ENCODE peak calls at places on chromosomes 13 and 19, in eight cellular contexts. C is ovary, W is neuronal stem cell, Q is tibial nerve, G is breast epithelium, L is osteoblast, F is endodermal cell, Y is uterus. R is an unnamed sample. For H3K27me3, the result is how much of the 10 kb centered on the place peaks cover.

GRCh38 chr19:51726049-51726448 is 2.3 kb upstream of the HAS1 start:
- DNase-seq in L (peak), Q (no peak), C (peak), G (peak), Y (no peak), F (peak), W (no peak), R (no peak)

GRCh38 chr13:44629465-44630183 is 53.5 kb upstream of the TSC22D1 start:
- DNase-seq in C (no peak), F (no peak), Y (no peak), Q (no peak), W (no peak), G (no peak), L (peak), R (no peak)

GRCh38 chr13:54836273-54836672 is 1807.7 kb downstream of the OLFM4 start:
- DNase-seq in C (no peak), W (no peak), Y (no peak), F (no peak), L (no peak), G (no peak), Q (no peak), R (no peak)

GRCh38 chr19:53696951-53697350 is 65.2 kb downstream of the DPRX start:
- DNase-seq in Y (no peak), L (no peak), W (peak), G (no peak), F (peak), Q (no peak), C (no peak), R (no peak)

GRCh38 chr13:30159446-30159839 is 147.9 kb downstream of the KATNAL1 start:
- DNase-seq in G (no peak), Q (no peak), Y (no peak), W (no peak), C (no peak), F (peak), L (peak), R (no peak)

GRCh38 chr19:44737238-44738160 is 11.0 kb upstream of the BCL3 start:
- DNase-seq in W (no peak), Q (no peak), L (peak), C (peak), F (no peak), Y (no peak), G (no peak), R (no peak)

GRCh38 chr19:33427801-33428626 is 54.5 kb downstream of the CEBPG start:
- DNase-seq in Y (no peak), W (no peak), Q (no peak), C (peak), G (no peak), L (peak), F (no peak), R (no peak)

GRCh38 chr13:113631341-113632095 is 26.5 kb downstream of the ATP4B start:
- DNase-seq in Q (no peak), L (no peak), C (no peak), F (no peak), Y (no peak), G (no peak), W (no peak), R (peak)

GRCh38 chr13:105847532-105848295 is 687.7 kb downstream of the EFNB2 start:
- DNase-seq in W (no peak), G (no peak), Q (no peak), Y (no peak), L (peak), F (no peak), C (no peak), R (no peak)

GRCh38 chr13:86960876-86961275 is 710.3 kb upstream of the SLITRK5 start:
- DNase-seq in Y (no peak), C (no peak), W (no peak), Q (no peak), F (no peak), L (no peak), G (no peak), R (no peak)

GRCh38 chr13:46403851-46404731 is 17.0 kb upstream of the RUBCNL start:
- DNase-seq in C (no peak), L (no peak), G (no peak), Y (no peak), W (no peak), Q (no peak), F (no peak), R (no peak)

GRCh38 chr19:611506-611869 is 21.8 kb downstream of the HCN2 start:
- DNase-seq in W (no peak), C (no peak), Y (no peak), G (no peak), L (peak), Q (no peak), F (no peak), R (no peak)

GRCh38 chr13:95784161-95784880 is 107.4 kb downstream of the DNAJC3 start:
- DNase-seq in Q (no peak), W (no peak), Y (no peak), L (peak), C (no peak), G (no peak), F (no peak), R (no peak)

GRCh38 chr13:95145587-95145986 is 155.7 kb downstream of the ABCC4 start:
- DNase-seq in L (no peak), F (no peak), C (no peak), Q (no peak), W (no peak), Y (no peak), G (no peak), R (no peak)

GRCh38 chr13:93721483-93721882 is 494.9 kb downstream of the GPC6 start:
- DNase-seq in Q (no peak), L (no peak), G (no peak), C (no peak), W (no peak), F (no peak), Y (no peak), R (no peak)

GRCh38 chr13:25958983-25959382 is 92.8 kb downstream of the SHISA2 start:
- DNase-seq in G (no peak), F (no peak), C (no peak), W (no peak), Q (no peak), Y (no peak), L (no peak), R (no peak)

GRCh38 chr13:30362869-30363268 is 55.5 kb upstream of the KATNAL1 start:
- DNase-seq in L (no peak), C (no peak), Y (no peak), G (no peak), W (no peak), Q (peak), F (no peak), R (no peak)

GRCh38 chr13:98507060-98507797 is 69.7 kb downstream of the STK24 start:
- DNase-seq in W (no peak), C (peak), G (peak), F (peak), L (no peak), Q (peak), Y (peak), R (peak)

GRCh38 chr13:108102771-108103170 is 112.6 kb downstream of the LIG4 start:
- DNase-seq in F (no peak), Y (no peak), W (no peak), L (no peak), C (no peak), Q (no peak), G (no peak), R (no peak)

GRCh38 chr19:5440299-5440698 is 14.9 kb upstream of the ZNRF4 start:
- DNase-seq in L (no peak), Y (no peak), F (no peak), Q (no peak), G (no peak), C (no peak), W (no peak), R (no peak)

GRCh38 chr13:26011996-26012688 is 39.7 kb downstream of the SHISA2 start:
- DNase-seq in Y (no peak), W (no peak), C (no peak), F (no peak), L (no peak), Q (no peak), G (no peak), R (no peak)

GRCh38 chr13:93169980-93170379 is 56.6 kb upstream of the GPC6 start:
- DNase-seq in W (no peak), L (peak), Q (no peak), C (no peak), Y (no peak), F (no peak), G (no peak), R (no peak)

GRCh38 chr13:29454931-29455481 is 140.5 kb downstream of the SLC7A1 start:
- DNase-seq in F (peak), G (peak), W (no peak), Q (no peak), Y (no peak), L (no peak), C (no peak), R (no peak)

GRCh38 chr13:27920677-27921420 is 1.0 kb downstream of the PDX1 start:
- DNase-seq in L (peak), C (no peak), W (peak), Q (no peak), F (peak), Y (no peak), G (no peak), R (peak)
- H3K27me3 ChIP-seq in L (half or more), C (under half), W (half or more), Q (under half), F (half or more), Y (half or more), G (half or more), R (under half)

DNA sequence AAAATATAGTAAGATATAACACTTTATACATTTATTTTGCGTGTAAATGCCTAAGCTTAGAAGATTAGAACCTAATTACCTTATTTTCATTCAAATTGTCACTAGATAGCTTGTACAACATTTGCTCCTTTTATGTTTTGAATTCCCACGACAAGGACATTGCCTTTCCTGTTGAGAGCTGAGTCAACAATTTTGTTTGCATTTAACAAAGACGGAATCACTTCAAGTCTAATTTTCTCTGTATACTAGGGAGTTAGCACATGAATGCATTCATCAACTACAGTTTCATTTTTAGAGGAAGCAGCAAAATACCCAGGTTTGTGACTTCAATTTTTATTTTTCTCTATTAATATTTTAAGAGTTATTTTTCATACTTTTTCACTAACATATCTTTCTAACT is 48.7 kb upstream of the PCCA start:
- DNase-seq in W (no peak), Y (no peak), C (no peak), F (no peak), G (no peak), Q (no peak), L (no peak), R (no peak)
- H3K4me3 ChIP-seq in W (no peak), Y (no peak), C (no peak), F (no peak), G (no peak), Q (no peak), L (no peak), R (no peak)

GRCh38 chr19:47445937-47446402 is 25.7 kb downstream of the SLC8A2 start:
- DNase-seq in C (no peak), L (peak), W (no peak), Q (no peak), G (no peak), F (peak), Y (peak), R (peak)

GRCh38 chr19:47447470-47448359 is 24.0 kb downstream of the SLC8A2 start:
- DNase-seq in G (peak), C (no peak), Y (peak), W (peak), F (peak), Q (no peak), L (peak), R (no peak)

GRCh38 chr19:47445527-47445926 is 26.2 kb downstream of the SLC8A2 start:
- DNase-seq in C (no peak), G (no peak), F (no peak), W (no peak), Y (no peak), L (no peak), Q (no peak), R (no peak)

GRCh38 chr19:47448360-47448727 is 23.3 kb downstream of the SLC8A2 start:
- DNase-seq in W (no peak), L (no peak), Q (no peak), G (no peak), C (no peak), F (no peak), Y (no peak), R (no peak)

DNA sequence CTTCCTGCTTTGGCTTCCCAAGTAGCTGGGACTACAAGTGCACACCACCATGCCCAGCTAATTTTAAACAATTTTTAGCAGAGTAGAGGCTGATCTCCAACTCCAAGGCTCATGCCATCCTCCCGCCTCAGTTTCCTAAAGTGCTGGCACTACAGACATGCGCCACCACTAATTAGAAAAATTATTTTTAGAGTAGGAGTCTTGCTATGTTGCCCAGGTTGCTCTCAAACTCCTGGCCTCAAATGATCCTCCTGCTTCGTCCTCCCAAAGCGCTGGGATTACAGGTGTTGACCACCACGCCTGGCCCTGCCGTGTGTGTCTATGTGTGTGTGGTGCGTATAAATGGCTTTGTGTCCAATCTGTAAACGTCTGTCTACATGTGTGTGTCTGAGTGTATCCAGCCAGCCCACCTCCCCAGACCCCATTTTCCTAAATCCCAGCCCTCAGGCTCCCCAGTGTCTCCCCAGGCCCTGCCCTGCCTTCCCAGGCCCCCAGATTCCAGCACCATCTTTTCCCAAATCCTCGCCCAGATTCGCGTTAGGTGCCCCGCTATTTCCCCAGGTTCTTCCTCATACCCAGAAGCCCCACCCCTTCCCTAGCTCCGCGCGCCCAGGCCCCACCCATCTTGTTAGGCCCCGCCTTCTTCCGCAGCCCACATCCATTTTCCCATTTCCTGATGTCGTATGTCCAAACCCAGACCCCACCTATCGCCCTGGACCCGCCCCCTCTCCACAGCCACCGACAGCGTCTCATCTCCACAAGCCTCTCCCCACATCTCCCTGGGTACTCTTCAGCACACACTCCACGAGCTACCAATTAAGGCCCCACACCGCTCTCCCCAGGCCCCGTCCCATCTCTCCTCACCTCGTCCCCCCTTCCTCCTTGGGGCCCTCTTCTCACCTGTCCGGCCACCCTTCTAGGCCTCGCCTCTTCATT is 24.9 kb downstream of the SLC8A2 start:
- DNase-seq in Y (peak), W (no peak), F (peak), C (no peak), L (no peak), Q (no peak), G (no peak), R (no peak)
- H3K27me3 ChIP-seq in Y (under half), W (under half), F (half or more), C (under half), L (half or more), Q (under half), G (half or more), R (under half)

GRCh38 chr19:18504886-18505610 is 16.8 kb downstream of the ELL start:
- DNase-seq in L (no peak), Q (no peak), Y (no peak), W (no peak), G (no peak), C (no peak), F (no peak), R (no peak)
- H3K4me3 ChIP-seq in L (no peak), Q (no peak), Y (no peak), W (no peak), G (no peak), C (no peak), F (no peak), R (no peak)

GRCh38 chr13:27926644-27927434 is 7.0 kb downstream of the PDX1 start:
- DNase-seq in Y (no peak), Q (no peak), C (no peak), L (peak), G (no peak), F (peak), W (peak), R (no peak)
- H3K27me3 ChIP-seq in Y (half or more), Q (under half), C (under half), L (half or more), G (half or more), F (half or more), W (half or more), R (under half)

GRCh38 chr13:75385708-75386083 is 96.3 kb downstream of the TBC1D4 start:
- DNase-seq in C (no peak), Q (no peak), L (no peak), W (no peak), F (no peak), Y (no peak), G (no peak), R (no peak)

GRCh38 chr13:75391432-75392100 is 90.4 kb downstream of the TBC1D4 start:
- DNase-seq in Q (no peak), W (no peak), F (no peak), G (no peak), C (no peak), L (no peak), Y (no peak), R (no peak)

GRCh38 chr13:75395056-75395455 is 86.9 kb downstream of the TBC1D4 start:
- DNase-seq in G (no peak), L (no peak), C (no peak), W (no peak), F (no peak), Q (no peak), Y (no peak), R (no peak)

GRCh38 chr13:75393839-75394238 is 88.1 kb downstream of the TBC1D4 start:
- DNase-seq in W (no peak), Y (no peak), F (no peak), G (no peak), L (peak), Q (no peak), C (no peak), R (no peak)

DNA sequence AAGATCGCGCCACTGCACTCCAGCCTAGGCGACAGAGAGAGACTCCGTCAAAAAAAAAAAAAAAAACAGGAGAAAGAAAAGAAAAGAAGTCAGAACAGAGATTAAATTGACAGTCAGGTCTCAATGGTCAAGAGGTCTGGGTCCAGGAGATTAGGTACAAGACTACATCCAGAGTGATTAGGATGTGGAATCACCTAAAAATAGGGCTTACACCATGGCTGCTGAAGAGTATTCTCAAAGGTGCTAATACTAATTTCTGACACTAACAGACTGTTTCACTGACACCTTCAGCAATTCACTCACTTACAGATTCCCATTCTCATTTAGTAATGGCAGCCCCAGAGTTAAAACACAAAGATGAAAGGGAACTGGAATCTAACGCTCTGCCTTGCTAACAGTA is 91.7 kb downstream of the TBC1D4 start:
- DNase-seq in L (no peak), Y (no peak), W (no peak), C (no peak), Q (no peak), F (no peak), G (no peak), R (no peak)
- H3K4me3 ChIP-seq in L (no peak), Y (no peak), W (no peak), C (no peak), Q (no peak), F (no peak), G (no peak), R (no peak)

GRCh38 chr13:111492958-111493357 is 172.5 kb downstream of the TEX29 start:
- DNase-seq in F (no peak), C (no peak), G (no peak), Q (no peak), L (peak), W (no peak), Y (no peak), R (no peak)
- H3K27me3 ChIP-seq in F (under half), C (under half), G (under half), Q (under half), L (under half), W (under half), Y (under half), R (under half)

GRCh38 chr19:7788933-7789323 is 25.9 kb downstream of the CLEC4M start:
- DNase-seq in Q (no peak), Y (no peak), F (no peak), C (no peak), W (no peak), L (no peak), G (no peak), R (no peak)

GRCh38 chr19:7787141-7787540 is 24.1 kb downstream of the CLEC4M start:
- DNase-seq in Y (no peak), C (no peak), G (no peak), F (peak), W (no peak), L (no peak), Q (peak), R (peak)

GRCh38 chr19:7789447-7789846 is 26.4 kb downstream of the CLEC4M start:
- DNase-seq in Y (no peak), Q (no peak), F (peak), G (no peak), W (no peak), L (no peak), C (no peak), R (no peak)

GRCh38 chr19:7787602-7788177 is 24.6 kb downstream of the CLEC4M start:
- DNase-seq in Y (no peak), F (no peak), L (no peak), W (no peak), G (no peak), C (no peak), Q (no peak), R (no peak)

DNA sequence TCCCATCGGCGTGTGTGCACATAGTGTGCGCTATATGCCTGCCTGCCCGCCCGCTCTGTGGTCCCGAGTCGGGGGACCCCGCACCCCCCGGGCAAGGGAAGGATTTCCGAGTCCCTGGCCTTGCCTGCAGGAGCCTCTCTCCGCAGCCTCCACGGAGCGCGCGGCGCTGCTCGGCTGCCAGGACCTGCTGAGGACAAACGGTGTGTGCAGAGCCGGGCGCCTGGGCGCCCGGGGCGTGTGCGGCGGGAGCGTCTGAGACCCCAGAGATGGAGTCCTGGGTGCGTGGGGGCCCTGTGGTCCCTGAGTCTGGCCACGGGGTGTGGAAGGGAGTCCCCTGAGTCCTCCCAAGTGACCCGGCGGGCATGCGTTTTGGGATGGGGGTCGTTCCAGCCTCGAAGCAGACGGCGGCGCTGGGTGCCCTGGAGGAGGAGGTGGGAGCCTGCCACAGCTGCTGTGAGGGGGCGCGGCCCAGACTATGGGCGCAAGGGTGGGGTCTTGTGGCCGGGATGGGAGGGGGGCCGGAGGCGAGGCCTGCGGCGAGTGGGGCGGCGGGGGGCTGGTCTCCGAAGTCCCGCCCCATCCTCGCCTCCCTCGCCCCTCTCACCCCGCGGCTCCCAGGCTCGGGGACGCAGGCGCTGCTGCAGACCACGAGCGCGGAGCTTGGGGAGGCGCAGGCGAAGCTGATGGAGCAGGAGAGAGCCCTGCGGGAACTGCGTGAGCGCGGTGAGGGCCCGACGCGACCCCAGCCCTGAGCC is 25.3 kb downstream of the CLEC4M start:
- DNase-seq in L (no peak), G (no peak), C (no peak), Y (no peak), F (peak), Q (no peak), W (no peak), R (no peak)
- H3K4me3 ChIP-seq in L (no peak), G (no peak), C (no peak), Y (no peak), F (no peak), Q (peak), W (no peak), R (no peak)

R was measured in pancreas.